ENCODE peak calls at places on chromosomes 4 and X, in ten cellular contexts. S, H, J, D, R, Z, L, U, P and I are unnamed samples.
A peak's percentile ranks its signal among the peaks of the same experiment; 100 is the strongest.

GRCh38 chr4:57550143-57550542 is 440.0 kb upstream of the IGFBP7 start:
- DNase-seq in L (no peak), R (no peak), D (no peak), Z (no peak), P (no peak), J (no peak), U (no peak), H (no peak), S (no peak), I (no peak)

GRCh38 chr4:25113915-25114904 is 46.0 kb downstream of the SEPSECS start:
- DNase-seq in P (no peak), L (no peak), R (peak; percentile 71), Z (no peak), U (no peak), H (no peak), D (no peak), J (peak; percentile 75), S (no peak), I (no peak)

GRCh38 chrX:119942831-119943184 is 743 bp downstream of the NKAP start:
- DNase-seq in J (peak; percentile 2), U (no peak), P (no peak), D (no peak), S (peak; percentile 9), H (no peak), L (no peak), Z (no peak), R (peak; percentile 0), I (no peak)

GRCh38 chrX:71910526-71911022 is at the start of gene NHSL2:
- DNase-seq in S (no peak), D (peak; percentile 34), H (peak; percentile 56), Z (no peak), R (peak; percentile 6), J (peak; percentile 56), P (no peak), L (no peak), U (peak; percentile 25), I (no peak)

GRCh38 chr4:21769404-21770147 is 179.0 kb downstream of the KCNIP4 start:
- DNase-seq in S (no peak), H (no peak), D (no peak), L (no peak), P (no peak), R (peak; percentile 47), J (peak; percentile 90), Z (no peak), U (no peak), I (peak; percentile 76)

GRCh38 chrX:86039625-86040568 is 7.5 kb downstream of the CHM start:
- DNase-seq in D (no peak), J (no peak), P (no peak), Z (no peak), H (no peak), R (no peak), L (no peak), U (no peak), S (peak; percentile 59), I (no peak)

GRCh38 chr4:188439641-188440311 is 300.5 kb downstream of the TRIML1 start:
- DNase-seq in D (no peak), R (peak; percentile 38), Z (peak; percentile 46), H (no peak), U (peak; percentile 49), L (no peak), S (no peak), P (no peak), J (no peak), I (peak; percentile 3)

GRCh38 chr4:37693450-37694190 is 7.4 kb upstream of the RELL1 start:
- DNase-seq in J (peak; percentile 95), R (peak; percentile 97), L (no peak), U (no peak), D (no peak), S (no peak), Z (no peak), P (no peak), H (no peak), I (peak; percentile 50)

GRCh38 chr4:168694669-168695068 is 197.8 kb downstream of the PALLD start:
- DNase-seq in J (peak; percentile 94), D (no peak), H (no peak), Z (no peak), P (no peak), R (peak; percentile 72), L (no peak), U (no peak), S (no peak), I (peak; percentile 85)

GRCh38 chrX:2500681-2501151 is at the start of the genes DHRSX and ZBED1:
- DNase-seq in S (no peak), H (peak; percentile 66), P (peak; percentile 36), U (peak; percentile 54), R (no peak), D (no peak), Z (no peak), L (no peak), J (peak; percentile 26), I (no peak)

GRCh38 chr4:57136281-57136680 is 26.1 kb upstream of the IGFBP7 start:
- DNase-seq in P (no peak), R (peak; percentile 80), S (no peak), L (no peak), D (no peak), U (no peak), H (no peak), J (peak; percentile 87), Z (no peak), I (no peak)

GRCh38 chr4:85762204-85762884 is 287.4 kb downstream of the ARHGAP24 start:
- DNase-seq in J (peak; percentile 93), L (peak; percentile 73), H (no peak), R (peak; percentile 93), D (no peak), Z (peak; percentile 48), U (no peak), S (no peak), P (no peak), I (no peak)

GRCh38 chrX:13590914-13591313 is 21.5 kb downstream of the EGFL6 start:
- DNase-seq in L (no peak), U (no peak), D (no peak), Z (no peak), J (no peak), H (no peak), S (no peak), P (no peak), R (no peak), I (no peak)

GRCh38 chr4:51932261-51932660 is 87.9 kb downstream of the LRRC66 start:
- DNase-seq in Z (no peak), U (no peak), H (no peak), J (peak; percentile 95), R (no peak), L (peak; percentile 65), D (no peak), S (no peak), P (no peak), I (no peak)

GRCh38 chr4:100489316-100489715 is 28.5 kb downstream of the EMCN start:
- DNase-seq in H (no peak), P (no peak), U (no peak), L (no peak), R (peak; percentile 19), D (no peak), J (peak; percentile 38), S (no peak), Z (no peak), I (no peak)

GRCh38 chr4:145935253-145936141 is 3.1 kb downstream of the ZNF827 start:
- DNase-seq in P (no peak), J (no peak), D (peak; percentile 33), U (peak; percentile 43), L (no peak), R (no peak), S (peak; percentile 61), Z (peak; percentile 27), H (peak; percentile 60), I (no peak)

DNA sequence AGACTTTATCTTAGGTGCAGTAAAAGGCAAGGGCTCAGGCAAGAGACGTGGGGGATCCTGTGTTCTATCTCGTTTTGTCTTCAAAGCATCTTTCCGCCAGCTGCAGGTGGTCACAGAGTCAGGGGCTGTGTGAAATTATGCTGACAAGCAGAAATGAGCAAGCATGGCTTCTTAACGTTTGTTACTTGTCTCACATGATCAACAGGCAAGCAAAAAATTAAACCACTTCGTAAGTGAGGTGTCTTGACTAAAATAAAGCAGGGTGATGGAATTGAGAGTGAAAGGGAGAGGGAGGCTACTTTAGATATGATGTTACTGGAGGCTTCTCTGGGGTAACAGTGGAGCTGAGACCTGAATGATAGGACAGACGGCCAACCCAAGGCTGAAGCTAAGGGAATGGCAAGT is 1.4 kb upstream of the TEC start:
- DNase-seq in Z (no peak), H (no peak), J (no peak), P (no peak), L (no peak), D (no peak), S (no peak), R (no peak), U (no peak), I (no peak)
- H3K27ac ChIP-seq in Z (no peak overlapping the region), H (peak overlapping the region; percentile 90), J (no peak overlapping the region), P (no peak overlapping the region), L (no peak overlapping the region), D (peak overlapping the region; percentile 87), S (no peak overlapping the region), R (no peak overlapping the region), U (no peak overlapping the region), I (no peak overlapping the region)

GRCh38 chr4:98518555-98519267 is 139.7 kb downstream of the TSPAN5 start:
- DNase-seq in Z (no peak), R (no peak), L (no peak), H (no peak), P (no peak), U (no peak), J (no peak), D (no peak), S (no peak), I (no peak)
- H3K27ac ChIP-seq in Z (no peak overlapping the region), R (peak overlapping the region; percentile 68), L (no peak overlapping the region), H (no peak overlapping the region), P (no peak overlapping the region), U (no peak overlapping the region), J (no peak overlapping the region), D (peak overlapping the region; percentile 82), S (no peak overlapping the region), I (no peak overlapping the region)

GRCh38 chr4:153520871-153521329 is 54.7 kb downstream of the TMEM131L start:
- DNase-seq in Z (no peak), L (no peak), J (no peak), P (no peak), H (no peak), S (no peak), R (no peak), U (no peak), D (no peak), I (no peak)
- H3K27ac ChIP-seq in Z (peak overlapping the region; percentile 85), L (no peak overlapping the region), J (no peak overlapping the region), P (peak overlapping the region; percentile 66), H (peak overlapping the region; percentile 69), S (no peak overlapping the region), R (no peak overlapping the region), U (peak overlapping the region; percentile 24), D (no peak overlapping the region), I (no peak overlapping the region)

DNA sequence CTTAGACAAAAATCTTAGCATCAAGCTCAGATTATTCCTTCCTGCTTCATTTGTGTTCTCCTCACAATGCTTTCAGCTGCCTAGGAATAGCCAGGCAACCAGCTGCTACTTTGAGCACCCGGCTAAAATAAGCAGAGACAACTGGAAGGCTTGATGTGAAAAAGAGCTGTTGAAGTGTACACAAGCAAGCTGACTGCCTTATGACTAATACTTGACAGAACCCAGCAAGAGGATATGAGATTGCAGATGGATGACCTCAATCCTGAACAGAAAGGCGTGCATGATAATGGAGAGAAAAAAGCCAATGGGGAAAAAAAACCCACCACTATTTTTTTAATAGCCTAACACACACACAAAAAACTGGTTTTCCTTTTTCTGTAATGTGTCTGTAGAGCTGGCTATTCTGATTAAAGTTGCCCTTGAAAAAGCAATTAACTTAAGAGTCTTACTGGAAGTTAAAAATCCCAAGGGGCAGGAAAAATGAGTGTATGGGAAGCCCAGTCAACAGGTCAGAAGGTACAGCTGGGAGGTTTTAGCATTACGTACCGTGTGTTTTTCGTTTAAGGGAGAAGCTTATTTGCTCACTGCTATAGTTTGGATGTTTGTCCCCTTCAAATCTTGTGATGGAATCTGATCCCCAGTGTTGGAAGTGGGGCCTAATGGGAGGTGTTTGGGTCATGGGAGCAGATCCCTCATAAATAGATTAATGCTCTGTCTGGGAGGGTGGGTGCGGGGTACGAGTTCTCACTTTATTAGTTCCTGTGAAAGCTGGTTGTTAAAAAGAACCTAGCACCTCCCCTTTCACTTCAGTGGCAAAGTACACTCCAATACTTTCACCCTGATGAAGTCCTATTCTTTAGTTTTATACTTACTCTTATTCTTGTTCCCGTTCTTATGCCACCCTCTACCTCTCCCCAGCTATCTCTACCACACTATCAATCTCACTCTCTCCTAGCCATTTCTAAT is 37.1 kb upstream of the HERC6 start:
- DNase-seq in Z (no peak), D (peak; percentile 48), J (peak; percentile 93), S (peak; percentile 10), R (peak; percentile 95), H (no peak), U (no peak), L (no peak), P (no peak), I (no peak)
- H3K27ac ChIP-seq in Z (no peak overlapping the region), D (peak overlapping the region; percentile 72), J (peak overlapping the region; percentile 35), S (no peak overlapping the region), R (no peak overlapping the region), H (peak overlapping the region; percentile 96), U (peak overlapping the region; percentile 91), L (no peak overlapping the region), P (no peak overlapping the region), I (peak overlapping the region; percentile 49)